ENCODE peak calls at places on chromosomes 2 and 18, in four cellular contexts. T is K562, F is HCT116, R is SK-N-SH. H is an unnamed sample.

GRCh38 chr2:226114436-226114835 is 685.2 kb downstream of the IRS1 start:
- DNase-seq in F (peak; percentile 69), T (no peak), R (no peak), H (peak; percentile 59)

GRCh38 chr2:232541195-232541960 is 1.9 kb downstream of the CHRNG start:
- DNase-seq in T (no peak), F (no peak), R (peak; percentile 42), H (no peak)

GRCh38 chr2:119260636-119261497 is 37.2 kb downstream of the STEAP3 start:
- DNase-seq in R (no peak), F (no peak), T (no peak), H (no peak)

GRCh38 chr2:98118161-98118560 is 31.2 kb downstream of the VWA3B start:
- DNase-seq in T (no peak), F (no peak), R (no peak), H (no peak)

GRCh38 chr2:203842373-203842772 is 25.2 kb upstream of the CTLA4 start:
- DNase-seq in R (no peak), F (no peak), T (no peak), H (no peak)

GRCh38 chr2:29006986-29007301 is 25.8 kb downstream of the TOGARAM2 start:
- DNase-seq in T (no peak), F (no peak), R (no peak), H (no peak)

GRCh38 chr2:188527701-188528100 is 236.0 kb downstream of the GULP1 start:
- DNase-seq in F (no peak), R (no peak), T (no peak), H (no peak)

GRCh38 chr2:29310665-29311348 is 195.6 kb downstream of the CLIP4 start:
- DNase-seq in R (no peak), T (no peak), F (no peak), H (no peak)

GRCh38 chr18:36511791-36512352 is 214.4 kb downstream of the FHOD3 start:
- DNase-seq in T (no peak), F (no peak), R (peak; percentile 27), H (no peak)

GRCh38 chr2:190678444-190679162 is 29.7 kb downstream of the NAB1 start:
- DNase-seq in R (no peak), T (no peak), F (no peak), H (no peak)

GRCh38 chr2:234335676-234336228 is 161.1 kb downstream of the ARL4C start:
- DNase-seq in T (no peak), F (no peak), R (peak; percentile 83), H (no peak)

GRCh38 chr2:198657520-198658121 is 800.1 kb downstream of the SATB2 start:
- DNase-seq in R (peak; percentile 3), F (peak; percentile 28), T (peak; percentile 6), H (peak; percentile 7)

GRCh38 chr2:8799004-8799403 is 38.4 kb downstream of the KIDINS220 start:
- DNase-seq in R (no peak), T (no peak), F (no peak), H (no peak)

GRCh38 chr2:28000287-28000686 is 109.8 kb downstream of the BABAM2 start:
- DNase-seq in T (no peak), F (no peak), R (no peak), H (no peak)

GRCh38 chr2:220188031-220188430 is 560.6 kb downstream of the SLC4A3 start:
- DNase-seq in R (no peak), F (no peak), T (no peak), H (no peak)

GRCh38 chr2:127520424-127520823 is 5.9 kb downstream of the IWS1 start:
- DNase-seq in R (no peak), T (no peak), F (no peak), H (no peak)

GRCh38 chr2:20609349-20609994 is 41.4 kb downstream of the HS1BP3 start:
- DNase-seq in R (no peak), F (no peak), T (peak; percentile 44), H (peak; percentile 41)

GRCh38 chr2:108119492-108119891 is 120.3 kb upstream of the SULT1C3 start:
- DNase-seq in F (no peak), R (no peak), T (no peak), H (no peak)

GRCh38 chr2:190862067-190862466 is 18.6 kb upstream of the GLS start:
- DNase-seq in R (no peak), F (no peak), T (no peak), H (no peak)

GRCh38 chr18:42271656-42272355 is 316.8 kb downstream of the PIK3C3 start:
- DNase-seq in R (no peak), T (no peak), F (no peak), H (no peak)

GRCh38 chr2:96090527-96090926 is 25.8 kb downstream of the ADRA2B start:
- DNase-seq in R (no peak), F (no peak), T (no peak), H (no peak)

GRCh38 chr2:96091141-96091710 is 25.1 kb downstream of the ADRA2B start:
- DNase-seq in F (no peak), T (no peak), R (no peak), H (no peak)

GRCh38 chr2:96088340-96089335 is 27.7 kb downstream of the ADRA2B start:
- DNase-seq in T (no peak), R (no peak), F (no peak), H (no peak)

GRCh38 chr2:96090181-96090500 is 26.2 kb downstream of the ADRA2B start:
- DNase-seq in F (no peak), R (no peak), T (no peak), H (no peak)

DNA sequence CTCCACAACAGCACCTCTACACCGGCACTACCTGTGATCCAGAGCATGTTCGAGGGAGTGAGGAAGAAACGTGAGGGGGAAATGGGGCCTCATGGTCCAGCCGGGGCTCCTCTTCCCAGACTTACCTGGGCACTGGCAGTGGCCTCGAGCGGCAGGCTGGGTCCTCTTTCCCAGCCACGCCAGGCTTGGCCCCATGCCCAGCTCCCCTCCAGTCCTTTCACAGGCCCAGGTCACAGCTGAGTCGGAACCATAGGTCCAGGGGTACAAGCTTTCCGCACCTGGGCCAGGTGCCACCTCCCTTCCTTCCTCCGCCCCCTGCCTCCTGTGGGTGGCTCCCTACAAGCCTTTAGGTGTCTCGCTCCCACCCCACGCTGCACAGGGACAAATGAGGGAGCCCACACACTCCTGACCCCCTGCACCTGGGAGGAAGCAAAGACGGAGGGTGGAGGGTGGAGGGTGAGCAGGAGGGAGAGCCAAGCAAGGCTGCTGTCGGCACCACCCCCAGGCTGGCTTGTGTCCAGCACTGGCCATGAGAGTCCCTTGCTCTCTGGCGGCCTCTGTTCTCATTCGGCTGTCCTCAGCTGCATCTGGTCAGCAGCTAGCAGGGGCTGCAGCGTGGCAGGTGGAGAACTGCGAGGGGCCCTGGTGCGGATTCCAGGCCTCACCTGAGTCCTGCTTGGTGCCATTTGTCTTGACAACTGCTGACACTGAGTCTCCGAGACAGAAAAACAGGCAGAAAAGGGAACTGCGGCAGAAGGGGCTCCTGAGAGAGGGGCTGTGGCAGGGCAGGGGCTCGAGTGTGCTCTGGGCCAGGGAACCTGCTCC is 26.8 kb downstream of the ADRA2B start:
- DNase-seq in T (peak; percentile 18), R (peak; percentile 74), F (no peak), H (no peak)
- TF ChIP-seq JUND in T (no peak), R (no peak), F (no peak), H (no peak)

GRCh38 chr2:65868177-65868576 is 435.8 kb upstream of the SPRED2 start:
- DNase-seq in T (no peak), F (no peak), R (no peak), H (no peak)
- TF ChIP-seq JUND in T (no peak), F (no peak), R (no peak), H (no peak)

GRCh38 chr2:54456526-54457325 is 599 bp downstream of the SPTBN1 start:
- DNase-seq in T (no peak), F (no peak), R (peak; percentile 84), H (peak; percentile 19)
- TF ChIP-seq JUND in T (no peak), F (no peak), R (no peak), H (no peak)

GRCh38 chr2:120916446-120916845 is 180.8 kb downstream of the GLI2 start:
- DNase-seq in F (no peak), T (no peak), R (no peak), H (no peak)

GRCh38 chr2:120919771-120920437 is 184.2 kb downstream of the GLI2 start:
- DNase-seq in R (no peak), T (no peak), F (no peak), H (no peak)

GRCh38 chr2:120919216-120919615 is 183.5 kb downstream of the GLI2 start:
- DNase-seq in R (no peak), F (no peak), T (no peak), H (no peak)

GRCh38 chr2:120915670-120916069 is 180.0 kb downstream of the GLI2 start:
- DNase-seq in T (no peak), F (no peak), R (no peak), H (no peak)

DNA sequence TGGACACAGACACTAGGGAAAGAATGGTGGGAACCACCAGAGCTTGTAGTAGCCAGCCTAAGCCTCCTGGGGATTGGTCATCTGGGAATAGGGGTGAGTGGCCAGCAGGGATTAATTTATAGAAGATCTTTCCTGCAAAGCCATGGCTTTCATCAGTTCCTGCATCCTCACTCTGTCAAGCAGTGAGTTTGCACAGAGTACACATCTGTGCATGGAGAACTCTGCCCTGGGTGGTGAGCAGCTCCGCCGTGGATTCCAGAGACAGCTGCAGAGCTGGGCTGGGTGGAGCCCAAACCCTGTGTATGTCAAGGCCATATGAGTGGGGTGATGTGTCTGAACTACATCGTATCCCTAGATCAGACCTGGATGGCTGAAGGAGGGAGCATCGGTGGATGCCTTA is 182.2 kb downstream of the GLI2 start:
- DNase-seq in T (no peak), R (no peak), F (no peak), H (no peak)
- TF ChIP-seq JUND in T (no peak), R (no peak), F (no peak), H (no peak)

GRCh38 chr2:67633212-67633856 is 236.2 kb downstream of the ETAA1 start:
- DNase-seq in R (no peak), T (no peak), F (no peak), H (no peak)
- TF ChIP-seq JUND in R (no peak), T (no peak), F (no peak), H (no peak)

DNA sequence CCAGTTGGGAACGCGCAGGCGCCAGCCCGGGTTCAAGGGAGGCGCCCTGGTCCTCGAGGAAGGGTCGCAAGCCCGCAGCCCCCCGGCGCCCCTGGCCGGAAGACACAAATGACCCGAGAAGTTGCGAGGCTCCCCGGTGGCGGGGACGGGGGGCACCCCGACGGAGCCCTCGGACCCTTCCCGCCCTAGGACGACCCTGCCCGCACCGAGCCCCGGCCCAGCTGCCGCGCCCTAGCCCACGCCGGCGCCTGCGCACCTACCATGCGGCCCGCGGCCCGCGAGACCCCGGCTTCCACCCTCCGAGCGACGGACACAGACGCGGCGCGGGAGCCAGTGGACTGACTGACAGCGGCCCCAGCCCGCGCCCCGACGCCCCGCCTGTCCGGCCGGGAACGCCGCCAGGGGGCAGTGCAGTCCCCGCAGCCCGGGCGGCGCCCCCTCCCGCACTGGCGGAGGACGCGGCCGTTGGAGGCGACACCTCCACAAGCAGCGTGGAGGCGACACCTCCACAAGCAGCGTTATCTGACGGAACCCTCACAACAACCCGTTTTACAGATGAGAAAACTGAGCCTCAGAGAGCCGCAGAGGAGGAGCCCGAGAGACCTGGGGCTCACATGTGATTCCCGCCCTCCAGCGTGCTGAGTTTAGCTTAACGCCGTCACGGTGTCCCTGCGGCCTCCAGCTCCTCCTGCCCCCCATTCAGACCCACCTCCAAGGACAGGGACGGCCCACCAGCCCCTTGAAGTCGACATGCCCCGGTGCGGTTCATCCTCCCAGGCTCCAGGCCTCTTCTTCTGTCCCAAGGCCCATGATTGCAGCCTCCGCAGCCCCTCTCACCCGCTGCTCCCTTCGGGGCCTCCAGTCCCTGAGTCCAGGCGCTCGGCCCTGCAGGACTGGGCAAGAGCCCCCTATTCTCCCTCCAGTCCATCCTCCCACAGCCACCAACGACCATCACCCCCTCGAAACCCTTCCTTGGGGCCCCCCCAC is at the start of gene NMUR1:
- DNase-seq in T (peak; percentile 76), R (peak; percentile 93), F (peak; percentile 19), H (no peak)
- TF ChIP-seq JUND in T (peak; percentile 25), R (no peak), F (no peak), H (no peak)